ENCODE peak calls at places on chromosomes 6 and 20, in nine cellular contexts. Z is neuronal stem cell; X is WTC11; V is progenitor cell of endocrine pancreas; Q is SHP77 treated with DMSO at 0.1 percent for 48 hours; A is foreskin keratinocyte; H is spleen; G is ACHN; J is CD8-positive, alpha-beta T cell. L is an unnamed sample.
A peak's percentile ranks its signal among the peaks of the same experiment; 100 is the strongest.

GRCh38 chr6:4301871-4302270 is 166.5 kb upstream of the ECI2 start:
- DNase-seq in Z (no peak), X (no peak), V (no peak), Q (no peak), A (no peak), H (no peak), G (no peak), J (no peak), L (no peak)

GRCh38 chr20:47353224-47353696 is 3.2 kb downstream of the ZMYND8 start:
- DNase-seq in Z (no peak), X (no peak), V (no peak), Q (no peak), A (no peak), H (no peak), G (no peak), J (no peak), L (no peak)

GRCh38 chr6:128305228-128305627 is 215.2 kb downstream of the PTPRK start:
- DNase-seq in Z (no peak), X (no peak), V (no peak), Q (no peak), A (no peak), H (no peak), G (no peak), J (no peak), L (no peak)

GRCh38 chr20:13028673-13029072 is 19.9 kb downstream of the SPTLC3 start:
- DNase-seq in Z (no peak), X (no peak), V (no peak), Q (no peak), A (peak; percentile 27), H (no peak), G (no peak), J (no peak), L (no peak)

GRCh38 chr6:9250852-9251251 is 815.5 kb upstream of the SLC35B3 start:
- DNase-seq in Z (peak; percentile 59), X (peak; percentile 71), V (peak; percentile 30), Q (peak; percentile 76), A (peak; percentile 74), H (no peak), G (peak; percentile 45), J (no peak), L (no peak)

GRCh38 chr20:20198011-20198410 is 145.7 kb downstream of the CFAP61 start:
- DNase-seq in Z (no peak), X (no peak), V (no peak), Q (no peak), A (no peak), H (no peak), G (no peak), J (no peak), L (no peak)

GRCh38 chr6:140393665-140394064 is 1019.2 kb upstream of the CITED2 start:
- DNase-seq in Z (no peak), X (no peak), V (no peak), Q (no peak), A (no peak), H (no peak), G (no peak), J (no peak), L (no peak)

GRCh38 chr6:73203098-73203497 is 22.2 kb downstream of the KHDC1L start:
- DNase-seq in Z (no peak), X (no peak), V (no peak), Q (no peak), A (peak; percentile 18), H (no peak), G (no peak), J (no peak), L (no peak)

GRCh38 chr6:114171473-114171872 is 171.3 kb downstream of the HS3ST5 start:
- DNase-seq in Z (no peak), X (no peak), V (no peak), Q (no peak), A (no peak), H (no peak), G (no peak), J (no peak), L (no peak)

GRCh38 chr6:17932362-17932852 is 55.0 kb downstream of the KIF13A start:
- DNase-seq in Z (no peak), X (no peak), V (no peak), Q (no peak), A (peak; percentile 77), H (no peak), G (no peak), J (no peak), L (peak; percentile 74)

GRCh38 chr6:162119349-162119748 is 608.2 kb downstream of the PRKN start:
- DNase-seq in Z (no peak), X (no peak), V (no peak), Q (no peak), A (peak; percentile 31), H (no peak), G (no peak), J (no peak), L (peak; percentile 2)

GRCh38 chr20:46458891-46459750 is 52.7 kb upstream of the ELMO2 start:
- DNase-seq in Z (peak; percentile 54), X (peak; percentile 94), V (peak; percentile 80), Q (no peak), A (peak; percentile 41), H (no peak), G (no peak), J (no peak), L (no peak)

GRCh38 chr6:122372647-122373046 is 26.8 kb upstream of the HSF2 start:
- DNase-seq in Z (no peak), X (no peak), V (no peak), Q (no peak), A (no peak), H (no peak), G (peak; percentile 7), J (no peak), L (no peak)

GRCh38 chr6:56683882-56684281 is 41.2 kb upstream of the DST start:
- DNase-seq in Z (no peak), X (no peak), V (no peak), Q (no peak), A (peak; percentile 91), H (no peak), G (peak; percentile 29), J (no peak), L (no peak)

GRCh38 chr6:109461733-109462526 is 6.4 kb upstream of the MICAL1 start:
- DNase-seq in Z (no peak), X (no peak), V (no peak), Q (no peak), A (peak; percentile 84), H (no peak), G (no peak), J (no peak), L (no peak)

GRCh38 chr6:152673233-152673632 is 24.5 kb upstream of the MYCT1 start:
- DNase-seq in Z (no peak), X (no peak), V (no peak), Q (no peak), A (no peak), H (no peak), G (no peak), J (no peak), L (no peak)

L was measured in GF-D8.